ENCODE peak calls at places on chromosome 21, in seven cellular contexts. K is adrenal gland, O is coronary artery, F is mesothelial cell of epicardium, I is A549, N is B cell, Z is RWPE1. H is an unnamed sample.

GRCh38 chr21:30194701-30195299 is 21.1 kb downstream of the CLDN8 start:
- DNase-seq in K (peak), O (no peak), F (no peak), I (peak), N (no peak), Z (peak), H (no peak)

GRCh38 chr21:34536820-34537219 is 24.8 kb upstream of the KCNE1 start:
- DNase-seq in K (peak), O (no peak), F (no peak), I (no peak), N (no peak), Z (no peak), H (no peak)

GRCh38 chr21:34351786-34352241 is 12.0 kb upstream of the KCNE2 start:
- DNase-seq in K (peak), O (peak), F (no peak), I (peak), N (peak), Z (no peak), H (peak)

GRCh38 chr21:34936299-34936698 is 112.8 kb downstream of the RUNX1 start:
- DNase-seq in K (no peak), O (no peak), F (no peak), I (no peak), N (no peak), Z (no peak), H (no peak)

GRCh38 chr21:17775431-17776126 is 43.6 kb downstream of the C21orf91 start:
- DNase-seq in K (no peak), O (no peak), F (no peak), I (no peak), N (peak), Z (no peak), H (no peak)

GRCh38 chr21:38970765-38971164 is 165.0 kb downstream of the ETS2 start:
- DNase-seq in K (no peak), O (no peak), F (no peak), I (no peak), N (no peak), Z (no peak), H (no peak)

GRCh38 chr21:41361786-41362604 is at the start of gene MX2:
- DNase-seq in K (peak), O (peak), F (peak), I (no peak), N (peak), Z (peak), H (peak)

GRCh38 chr21:42118121-42118795 is 47.1 kb downstream of the UMODL1 start:
- DNase-seq in K (no peak), O (no peak), F (no peak), I (no peak), N (no peak), Z (no peak), H (peak)

GRCh38 chr21:17931080-17931479 is 111.9 kb upstream of the C21orf91 start:
- DNase-seq in K (no peak), O (no peak), F (no peak), I (peak), N (no peak), Z (no peak), H (no peak)

GRCh38 chr21:42002421-42002958 is 7.7 kb downstream of the ZBTB21 start:
- DNase-seq in K (peak), O (no peak), F (no peak), I (peak), N (peak), Z (peak), H (no peak)

GRCh38 chr21:28436286-28436932 is 556.3 kb downstream of the LTN1 start:
- DNase-seq in K (no peak), O (no peak), F (no peak), I (no peak), N (no peak), Z (peak), H (no peak)

GRCh38 chr21:43637530-43637929 is 21.8 kb downstream of the HSF2BP start:
- DNase-seq in K (no peak), O (no peak), F (no peak), I (no peak), N (no peak), Z (no peak), H (no peak)

GRCh38 chr21:43643193-43643592 is 16.1 kb downstream of the HSF2BP start:
- DNase-seq in K (no peak), O (no peak), F (no peak), I (no peak), N (no peak), Z (no peak), H (no peak)

GRCh38 chr21:43644609-43645008 is 14.7 kb downstream of the HSF2BP start:
- DNase-seq in K (peak), O (no peak), F (no peak), I (peak), N (no peak), Z (no peak), H (no peak)

GRCh38 chr21:43639470-43640178 is 19.7 kb downstream of the HSF2BP start:
- DNase-seq in K (no peak), O (no peak), F (no peak), I (peak), N (no peak), Z (peak), H (no peak)

DNA sequence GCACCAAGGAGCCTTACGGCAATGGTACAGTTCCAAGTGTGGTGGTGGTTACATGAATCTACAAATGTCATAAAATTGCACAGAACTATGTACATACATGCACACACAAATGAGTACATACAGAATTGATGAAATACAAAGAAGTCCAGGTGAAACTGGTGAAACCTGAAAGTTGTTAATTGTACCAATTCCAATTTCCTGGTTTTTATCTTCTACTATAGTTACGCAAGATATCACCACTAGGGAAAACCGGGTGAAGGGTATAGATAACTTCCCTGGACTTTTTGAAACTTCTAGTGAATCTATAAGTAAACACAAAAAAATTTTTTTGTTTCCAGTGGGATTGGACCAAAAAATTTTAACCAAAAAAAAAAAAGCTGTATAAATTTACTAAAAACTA is 18.9 kb downstream of the HSF2BP start:
- DNase-seq in K (no peak), O (no peak), F (no peak), I (no peak), N (no peak), Z (no peak), H (no peak)
- TF ChIP-seq CTCF in K (no peak), O (no peak), F (peak), I (no peak), N (no peak), Z (no peak), H (no peak)

DNA sequence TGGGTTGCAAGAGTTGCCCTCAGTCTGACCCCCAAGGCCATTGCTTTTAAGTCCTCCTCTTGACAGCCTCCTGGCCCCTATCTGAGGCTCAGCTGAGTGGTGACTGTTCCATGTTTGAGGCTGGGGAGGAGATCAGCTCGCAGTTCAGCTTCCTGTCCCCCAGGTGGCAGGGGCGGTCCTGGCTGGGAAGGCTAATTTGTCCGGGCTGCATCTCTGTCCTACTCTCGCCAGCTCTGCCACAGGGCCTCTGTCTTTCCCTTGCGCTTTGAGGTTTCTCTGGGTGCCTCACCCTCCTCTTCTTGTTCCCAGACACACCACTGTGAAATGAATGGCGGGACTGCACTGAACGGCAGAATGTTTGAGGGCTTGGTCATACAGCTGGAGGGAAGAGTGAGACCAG is 157.3 kb downstream of the KCNJ6 start:
- DNase-seq in K (peak), O (no peak), F (peak), I (peak), N (no peak), Z (peak), H (peak)
- TF ChIP-seq CTCF in K (peak), O (no peak), F (no peak), I (peak), N (no peak), Z (no peak), H (peak)

GRCh38 chr21:33135925-33136324 is 66.0 kb downstream of the OLIG1 start:
- DNase-seq in K (no peak), O (no peak), F (no peak), I (no peak), N (no peak), Z (no peak), H (no peak)

GRCh38 chr21:33133912-33134311 is 64.0 kb downstream of the OLIG1 start:
- DNase-seq in K (no peak), O (no peak), F (no peak), I (no peak), N (no peak), Z (no peak), H (no peak)

GRCh38 chr21:33127154-33127893 is 57.4 kb downstream of the OLIG1 start:
- DNase-seq in K (peak), O (no peak), F (peak), I (peak), N (no peak), Z (peak), H (peak)

GRCh38 chr21:33128538-33128937 is 58.6 kb downstream of the OLIG1 start:
- DNase-seq in K (no peak), O (no peak), F (no peak), I (no peak), N (no peak), Z (no peak), H (no peak)

GRCh38 chr21:33132054-33132453 is 62.1 kb downstream of the OLIG1 start:
- DNase-seq in K (no peak), O (no peak), F (no peak), I (no peak), N (no peak), Z (no peak), H (no peak)
- TF ChIP-seq CTCF in K (no peak), O (no peak), F (no peak), I (peak), N (no peak), Z (no peak), H (peak)

GRCh38 chr21:36928960-36929359 is 37.5 kb downstream of the HLCS start:
- DNase-seq in K (peak), O (no peak), F (no peak), I (no peak), N (no peak), Z (no peak), H (peak)

GRCh38 chr21:36932417-36932816 is 34.1 kb downstream of the HLCS start:
- DNase-seq in K (no peak), O (no peak), F (no peak), I (no peak), N (no peak), Z (no peak), H (no peak)

GRCh38 chr21:36926989-36927695 is 39.3 kb downstream of the HLCS start:
- DNase-seq in K (no peak), O (no peak), F (no peak), I (peak), N (no peak), Z (no peak), H (no peak)

GRCh38 chr21:36927718-36928117 is 38.8 kb downstream of the HLCS start:
- DNase-seq in K (peak), O (no peak), F (peak), I (peak), N (peak), Z (peak), H (peak)

DNA sequence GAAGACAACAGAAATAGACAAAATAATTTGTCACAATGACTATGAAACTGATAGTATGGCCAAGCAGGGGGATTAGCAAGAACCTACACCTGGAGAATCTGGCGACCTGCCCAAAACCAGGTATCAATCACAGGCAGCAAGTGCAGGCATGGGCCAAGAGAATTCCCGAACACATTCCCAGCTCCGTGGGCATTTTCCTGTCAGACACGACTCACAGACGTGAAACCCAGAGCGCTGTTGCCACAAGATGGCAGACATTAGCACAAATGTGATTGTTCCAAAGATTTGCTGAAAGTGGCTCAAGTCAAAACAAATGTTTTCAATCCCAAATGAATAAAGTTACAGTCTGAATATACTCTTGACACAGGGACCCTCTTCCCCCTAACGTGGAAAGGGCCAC is 36.8 kb downstream of the HLCS start:
- DNase-seq in K (peak), O (no peak), F (no peak), I (peak), N (no peak), Z (peak), H (no peak)
- TF ChIP-seq CTCF in K (no peak), O (no peak), F (no peak), I (peak), N (no peak), Z (peak), H (peak)

H was measured in right lobe of liver.